ENCODE peak calls at places on chromosomes 12 and 14, in nine cellular contexts. Z is activated T-cell treated with anti-CD3 and anti-CD28 coated beads for 48 hours; V is mucosa of gallbladder; J is nephron progenitor cell; K is colonic mucosa; L is upper lobe of right lung; I is activated T-helper 9 cell treated with anti-CD3 and anti-CD28 coated beads, Interleukin-2, amount 50 U/mL, for 16 hours; D is endothelial cell; P is CD8-positive, alpha-beta memory T cell. H is an unnamed sample.
A peak's percentile ranks its signal among the peaks of the same experiment; 100 is the strongest.

GRCh38 chr12:120702629-120703028 is 7.6 kb upstream of the UNC119B start:
- DNase-seq in I (no peak), V (no peak), L (no peak), K (no peak), P (no peak), Z (no peak), J (no peak), D (no peak), H (no peak)

GRCh38 chr14:22551597-22551982 is 37.4 kb downstream of the DAD1 start:
- DNase-seq in J (no peak), I (no peak), L (no peak), V (no peak), D (no peak), K (no peak), Z (no peak), P (no peak), H (no peak)

GRCh38 chr12:2679816-2680675 is 114.7 kb upstream of the FKBP4 start:
- DNase-seq in V (peak; percentile 6), L (no peak), D (no peak), Z (no peak), I (no peak), K (no peak), J (no peak), P (no peak), H (no peak)

GRCh38 chr12:49340095-49340870 is 3.3 kb upstream of the C1QL4 start:
- DNase-seq in Z (no peak), V (no peak), J (no peak), I (no peak), K (no peak), P (no peak), D (no peak), L (peak; percentile 3), H (no peak)

GRCh38 chr12:27821259-27821973 is 41.4 kb upstream of the MANSC4 start:
- DNase-seq in L (no peak), I (no peak), P (peak; percentile 11), J (peak; percentile 39), K (peak; percentile 68), Z (no peak), V (peak; percentile 51), D (peak; percentile 61), H (peak; percentile 18)

GRCh38 chr14:101591582-101591981 is 30.3 kb downstream of the DIO3 start:
- DNase-seq in I (no peak), L (no peak), P (no peak), J (no peak), D (no peak), V (no peak), K (no peak), Z (no peak), H (no peak)

GRCh38 chr12:31843399-31844095 is 114.7 kb upstream of the AMN1 start:
- DNase-seq in J (no peak), I (no peak), D (no peak), K (no peak), L (no peak), V (no peak), P (no peak), Z (no peak), H (no peak)

GRCh38 chr14:105864651-105865265 is 338.4 kb downstream of the TMEM121 start:
- DNase-seq in J (no peak), Z (no peak), D (no peak), I (no peak), K (no peak), L (no peak), P (no peak), V (no peak), H (no peak)

GRCh38 chr14:22482085-22482694 is 106.8 kb downstream of the DAD1 start:
- DNase-seq in P (no peak), Z (no peak), J (no peak), D (no peak), K (no peak), V (no peak), I (no peak), L (no peak), H (no peak)

GRCh38 chr12:107385518-107385917 is 292.2 kb upstream of the CRY1 start:
- DNase-seq in J (no peak), Z (no peak), K (no peak), P (no peak), L (no peak), I (no peak), D (no peak), V (no peak), H (no peak)

GRCh38 chr12:25855716-25856115 is 102.8 kb upstream of the RASSF8 start:
- DNase-seq in I (no peak), L (no peak), J (no peak), Z (no peak), D (peak; percentile 6), V (no peak), P (no peak), K (no peak), H (no peak)

GRCh38 chr12:69583203-69583602 is 2.1 kb upstream of the CCT2 start:
- DNase-seq in I (no peak), J (no peak), V (no peak), Z (no peak), D (no peak), P (no peak), K (no peak), L (no peak), H (no peak)

GRCh38 chr12:50936821-50937220 is 15.5 kb upstream of the HIGD1C start:
- DNase-seq in Z (no peak), D (no peak), P (no peak), L (no peak), I (no peak), J (no peak), V (no peak), K (no peak), H (no peak)

GRCh38 chr12:53174881-53175491 is 5.5 kb upstream of the ZNF740 start:
- DNase-seq in I (no peak), P (no peak), D (no peak), J (no peak), V (no peak), Z (no peak), K (peak; percentile 32), L (no peak), H (no peak)

GRCh38 chr12:31324116-31324844 is 1.7 kb downstream of the SINHCAF start:
- DNase-seq in J (peak; percentile 63), D (peak; percentile 59), Z (peak; percentile 60), I (peak; percentile 62), K (peak; percentile 79), L (peak; percentile 89), P (peak; percentile 68), V (peak; percentile 73), H (peak; percentile 70)

GRCh38 chr14:65019944-65020566 is 33.4 kb downstream of the FNTB start:
- DNase-seq in J (no peak), P (no peak), K (peak; percentile 35), L (no peak), Z (no peak), V (peak; percentile 30), I (no peak), D (peak; percentile 27), H (no peak)

GRCh38 chr14:69246331-69246730 is 13.6 kb upstream of the GALNT16 start:
- DNase-seq in P (no peak), J (no peak), I (no peak), K (no peak), D (no peak), V (no peak), L (no peak), Z (no peak), H (no peak)

H was measured in stimulated activated naive B cell treated with anti-CD40 and anti-IgM and Interleukin-4, amounts not matched to agents 10 μg/mL and 1 μg/mL and 100 μg/mL, for 72 hours.